ENCODE peak calls at places on chromosome 20, in seven cellular contexts. One of them, this sample, is unnamed.

GRCh38 chr20:23404196-23404595 is 17.1 kb downstream of the NAPB start:
- DNase-seq in GM04504: no peak
- DNase-seq in WTC11: no peak
- DNase-seq in thyroid gland: no peak
- DNase-seq in SHP77 treated with DMSO at 0.1 percent for 48 hours: no peak
- DNase-seq in DND-41: no peak
- DNase-seq in left lung: no peak
- DNase-seq in this sample: no peak

GRCh38 chr20:63697357-63697867 is 960 bp downstream of the TNFRSF6B start:
- DNase-seq in GM04504: no peak
- DNase-seq in WTC11: no peak
- DNase-seq in thyroid gland: no peak
- DNase-seq in SHP77 treated with DMSO at 0.1 percent for 48 hours: no peak
- DNase-seq in DND-41: no peak
- DNase-seq in left lung: no peak
- DNase-seq in this sample: peak; percentile 76

GRCh38 chr20:43710370-43711044 is 16.3 kb downstream of the GTSF1L start:
- DNase-seq in GM04504: no peak
- DNase-seq in WTC11: no peak
- DNase-seq in thyroid gland: no peak
- DNase-seq in SHP77 treated with DMSO at 0.1 percent for 48 hours: no peak
- DNase-seq in DND-41: no peak
- DNase-seq in left lung: no peak
- DNase-seq in this sample: no peak

GRCh38 chr20:43752051-43752360 is 25.2 kb upstream of the GTSF1L start:
- DNase-seq in GM04504: no peak
- DNase-seq in WTC11: no peak
- DNase-seq in thyroid gland: no peak
- DNase-seq in SHP77 treated with DMSO at 0.1 percent for 48 hours: no peak
- DNase-seq in DND-41: no peak
- DNase-seq in left lung: no peak
- DNase-seq in this sample: no peak

GRCh38 chr20:47607208-47607613 is 105.5 kb downstream of the NCOA3 start:
- DNase-seq in GM04504: no peak
- DNase-seq in WTC11: no peak
- DNase-seq in thyroid gland: no peak
- DNase-seq in SHP77 treated with DMSO at 0.1 percent for 48 hours: no peak
- DNase-seq in DND-41: no peak
- DNase-seq in left lung: no peak
- DNase-seq in this sample: no peak

GRCh38 chr20:63863798-63864544 is 1.1 kb upstream of the TPD52L2 start:
- DNase-seq in GM04504: peak; percentile 56
- DNase-seq in WTC11: peak; percentile 65
- DNase-seq in thyroid gland: peak; percentile 82
- DNase-seq in SHP77 treated with DMSO at 0.1 percent for 48 hours: peak; percentile 85
- DNase-seq in DND-41: peak; percentile 82
- DNase-seq in left lung: peak; percentile 93
- DNase-seq in this sample: peak; percentile 95

GRCh38 chr20:61803416-61803902 is 262.2 kb downstream of the TAF4 start:
- DNase-seq in GM04504: no peak
- DNase-seq in WTC11: no peak
- DNase-seq in thyroid gland: no peak
- DNase-seq in SHP77 treated with DMSO at 0.1 percent for 48 hours: no peak
- DNase-seq in DND-41: no peak
- DNase-seq in left lung: no peak
- DNase-seq in this sample: no peak

GRCh38 chr20:37343212-37343993 is 2.5 kb upstream of the SRC start:
- DNase-seq in GM04504: no peak
- DNase-seq in WTC11: no peak
- DNase-seq in thyroid gland: peak; percentile 80
- DNase-seq in SHP77 treated with DMSO at 0.1 percent for 48 hours: no peak
- DNase-seq in DND-41: peak; percentile 24
- DNase-seq in left lung: peak; percentile 84
- DNase-seq in this sample: peak; percentile 85

GRCh38 chr20:63972312-63973159 is 2.8 kb upstream of the ZNF512B start:
- DNase-seq in GM04504: no peak
- DNase-seq in WTC11: no peak
- DNase-seq in thyroid gland: no peak
- DNase-seq in SHP77 treated with DMSO at 0.1 percent for 48 hours: no peak
- DNase-seq in DND-41: no peak
- DNase-seq in left lung: no peak
- DNase-seq in this sample: no peak

GRCh38 chr20:49323622-49324238 is 45.9 kb upstream of the ZNFX1 start:
- DNase-seq in GM04504: peak; percentile 54
- DNase-seq in WTC11: no peak
- DNase-seq in thyroid gland: peak; percentile 19
- DNase-seq in SHP77 treated with DMSO at 0.1 percent for 48 hours: no peak
- DNase-seq in DND-41: peak; percentile 82
- DNase-seq in left lung: no peak
- DNase-seq in this sample: no peak

GRCh38 chr20:53737404-53738038 is 143.9 kb upstream of the ZNF217 start:
- DNase-seq in GM04504: no peak
- DNase-seq in WTC11: no peak
- DNase-seq in thyroid gland: no peak
- DNase-seq in SHP77 treated with DMSO at 0.1 percent for 48 hours: no peak
- DNase-seq in DND-41: no peak
- DNase-seq in left lung: no peak
- DNase-seq in this sample: no peak

GRCh38 chr20:49717693-49718092 is 4.0 kb upstream of the B4GALT5 start:
- DNase-seq in GM04504: no peak
- DNase-seq in WTC11: no peak
- DNase-seq in thyroid gland: no peak
- DNase-seq in SHP77 treated with DMSO at 0.1 percent for 48 hours: peak; percentile 31
- DNase-seq in DND-41: no peak
- DNase-seq in left lung: no peak
- DNase-seq in this sample: peak; percentile 31

GRCh38 chr20:5696011-5696559 is 54.1 kb upstream of the SHLD1 start:
- DNase-seq in GM04504: peak; percentile 28
- DNase-seq in WTC11: no peak
- DNase-seq in thyroid gland: peak; percentile 2
- DNase-seq in SHP77 treated with DMSO at 0.1 percent for 48 hours: no peak
- DNase-seq in DND-41: no peak
- DNase-seq in left lung: no peak
- DNase-seq in this sample: no peak

GRCh38 chr20:1734269-1734858 is 76.8 kb upstream of the SIRPG start:
- DNase-seq in GM04504: peak; percentile 22
- DNase-seq in WTC11: no peak
- DNase-seq in thyroid gland: no peak
- DNase-seq in SHP77 treated with DMSO at 0.1 percent for 48 hours: no peak
- DNase-seq in DND-41: peak; percentile 27
- DNase-seq in left lung: no peak
- DNase-seq in this sample: no peak

GRCh38 chr20:21315138-21315537 is 12.0 kb downstream of the XRN2 start:
- DNase-seq in GM04504: peak; percentile 14
- DNase-seq in WTC11: no peak
- DNase-seq in thyroid gland: no peak
- DNase-seq in SHP77 treated with DMSO at 0.1 percent for 48 hours: no peak
- DNase-seq in DND-41: no peak
- DNase-seq in left lung: no peak
- DNase-seq in this sample: no peak

GRCh38 chr20:4957187-4957586 is 44.1 kb downstream of the SLC23A2 start:
- DNase-seq in GM04504: no peak
- DNase-seq in WTC11: no peak
- DNase-seq in thyroid gland: no peak
- DNase-seq in SHP77 treated with DMSO at 0.1 percent for 48 hours: no peak
- DNase-seq in DND-41: no peak
- DNase-seq in left lung: no peak
- DNase-seq in this sample: no peak

GRCh38 chr20:53492212-53492611 is 101.4 kb downstream of the ZNF217 start:
- DNase-seq in GM04504: no peak
- DNase-seq in WTC11: no peak
- DNase-seq in thyroid gland: no peak
- DNase-seq in SHP77 treated with DMSO at 0.1 percent for 48 hours: no peak
- DNase-seq in DND-41: no peak
- DNase-seq in left lung: no peak
- DNase-seq in this sample: no peak

GRCh38 chr20:61135966-61136365 is 116.1 kb upstream of the CDH4 start:
- DNase-seq in GM04504: no peak
- DNase-seq in WTC11: no peak
- DNase-seq in thyroid gland: no peak
- DNase-seq in SHP77 treated with DMSO at 0.1 percent for 48 hours: no peak
- DNase-seq in DND-41: no peak
- DNase-seq in left lung: no peak
- DNase-seq in this sample: no peak

GRCh38 chr20:63896136-63896890 is 1.4 kb downstream of the DNAJC5 start:
- DNase-seq in GM04504: no peak
- DNase-seq in WTC11: no peak
- DNase-seq in thyroid gland: peak; percentile 81
- DNase-seq in SHP77 treated with DMSO at 0.1 percent for 48 hours: peak; percentile 83
- DNase-seq in DND-41: peak; percentile 28
- DNase-seq in left lung: peak; percentile 69
- DNase-seq in this sample: no peak

GRCh38 chr20:49228676-49229075 is 9.5 kb downstream of the DDX27 start:
- DNase-seq in GM04504: no peak
- DNase-seq in WTC11: no peak
- DNase-seq in thyroid gland: peak; percentile 72
- DNase-seq in SHP77 treated with DMSO at 0.1 percent for 48 hours: peak; percentile 25
- DNase-seq in DND-41: peak; percentile 30
- DNase-seq in left lung: no peak
- DNase-seq in this sample: no peak

GRCh38 chr20:53797085-53797484 is 203.4 kb upstream of the ZNF217 start:
- DNase-seq in GM04504: no peak
- DNase-seq in WTC11: no peak
- DNase-seq in thyroid gland: no peak
- DNase-seq in SHP77 treated with DMSO at 0.1 percent for 48 hours: no peak
- DNase-seq in DND-41: no peak
- DNase-seq in left lung: no peak
- DNase-seq in this sample: no peak

GRCh38 chr20:9397928-9398327 is 116.5 kb upstream of the LAMP5 start:
- DNase-seq in GM04504: no peak
- DNase-seq in WTC11: no peak
- DNase-seq in thyroid gland: no peak
- DNase-seq in SHP77 treated with DMSO at 0.1 percent for 48 hours: no peak
- DNase-seq in DND-41: no peak
- DNase-seq in left lung: no peak
- DNase-seq in this sample: peak; percentile 24

GRCh38 chr20:815914-816606 is 17.5 kb upstream of the FAM110A start:
- DNase-seq in GM04504: peak; percentile 24
- DNase-seq in WTC11: peak; percentile 76
- DNase-seq in thyroid gland: peak; percentile 62
- DNase-seq in SHP77 treated with DMSO at 0.1 percent for 48 hours: peak; percentile 46
- DNase-seq in DND-41: peak; percentile 70
- DNase-seq in left lung: peak; percentile 54
- DNase-seq in this sample: no peak